ENCODE peak calls at places on chromosomes 12 and 14, in four cellular contexts. One of them, this sample, is unnamed. For H3K9me3, the result is how much of the 10 kb centered on the place peaks cover.

GRCh38 chr12:101407054-101407437 is 526 bp downstream of the ARL1 start:
- DNase-seq in left lung: no peak
- DNase-seq in CD4-positive, alpha-beta T cell: no peak
- DNase-seq in gastrocnemius medialis: peak
- DNase-seq in this sample: peak

GRCh38 chr14:63544641-63545234 is 1.6 kb upstream of the PPP2R5E start:
- DNase-seq in gastrocnemius medialis: no peak
- DNase-seq in CD4-positive, alpha-beta T cell: no peak
- DNase-seq in left lung: no peak
- DNase-seq in this sample: no peak

GRCh38 chr12:113162102-113163029 is 12.8 kb downstream of the CFAP73 start:
- DNase-seq in CD4-positive, alpha-beta T cell: no peak
- DNase-seq in gastrocnemius medialis: no peak
- DNase-seq in left lung: no peak
- DNase-seq in this sample: no peak

GRCh38 chr12:452667-453210 is 7.0 kb upstream of the B4GALNT3 start:
- DNase-seq in CD4-positive, alpha-beta T cell: peak
- DNase-seq in left lung: peak
- DNase-seq in gastrocnemius medialis: no peak
- DNase-seq in this sample: no peak

GRCh38 chr12:74626397-74626796 is 88.8 kb downstream of the ATXN7L3B start:
- DNase-seq in CD4-positive, alpha-beta T cell: no peak
- DNase-seq in left lung: no peak
- DNase-seq in gastrocnemius medialis: no peak
- DNase-seq in this sample: no peak

GRCh38 chr12:41096797-41097196 is 91.3 kb upstream of the PDZRN4 start:
- DNase-seq in gastrocnemius medialis: no peak
- DNase-seq in CD4-positive, alpha-beta T cell: no peak
- DNase-seq in left lung: no peak
- DNase-seq in this sample: no peak

GRCh38 chr12:104285740-104286537 is 17.6 kb upstream of the EID3 start:
- DNase-seq in gastrocnemius medialis: no peak
- DNase-seq in left lung: no peak
- DNase-seq in CD4-positive, alpha-beta T cell: no peak
- DNase-seq in this sample: peak

GRCh38 chr12:575129-575502 is 88.1 kb downstream of the NINJ2 start:
- DNase-seq in gastrocnemius medialis: no peak
- DNase-seq in CD4-positive, alpha-beta T cell: no peak
- DNase-seq in left lung: no peak
- DNase-seq in this sample: peak

GRCh38 chr12:104756901-104757300 is 201.2 kb downstream of the SLC41A2 start:
- DNase-seq in left lung: no peak
- DNase-seq in gastrocnemius medialis: no peak
- DNase-seq in CD4-positive, alpha-beta T cell: no peak
- DNase-seq in this sample: no peak

GRCh38 chr12:12899530-12900380 is 8.4 kb downstream of the GPRC5A start:
- DNase-seq in left lung: no peak
- DNase-seq in gastrocnemius medialis: peak
- DNase-seq in CD4-positive, alpha-beta T cell: no peak
- DNase-seq in this sample: no peak

GRCh38 chr14:30519961-30520360 is 39.0 kb upstream of the G2E3 start:
- DNase-seq in gastrocnemius medialis: no peak
- DNase-seq in left lung: no peak
- DNase-seq in CD4-positive, alpha-beta T cell: no peak
- DNase-seq in this sample: no peak

GRCh38 chr14:61538464-61539022 is 156.8 kb upstream of the HIF1A start:
- DNase-seq in gastrocnemius medialis: no peak
- DNase-seq in left lung: no peak
- DNase-seq in CD4-positive, alpha-beta T cell: no peak
- DNase-seq in this sample: no peak
- H3K27ac ChIP-seq in gastrocnemius medialis: peak
- H3K27ac ChIP-seq in left lung: peak
- H3K27ac ChIP-seq in CD4-positive, alpha-beta T cell: no peak
- H3K27ac ChIP-seq in this sample: peak

DNA sequence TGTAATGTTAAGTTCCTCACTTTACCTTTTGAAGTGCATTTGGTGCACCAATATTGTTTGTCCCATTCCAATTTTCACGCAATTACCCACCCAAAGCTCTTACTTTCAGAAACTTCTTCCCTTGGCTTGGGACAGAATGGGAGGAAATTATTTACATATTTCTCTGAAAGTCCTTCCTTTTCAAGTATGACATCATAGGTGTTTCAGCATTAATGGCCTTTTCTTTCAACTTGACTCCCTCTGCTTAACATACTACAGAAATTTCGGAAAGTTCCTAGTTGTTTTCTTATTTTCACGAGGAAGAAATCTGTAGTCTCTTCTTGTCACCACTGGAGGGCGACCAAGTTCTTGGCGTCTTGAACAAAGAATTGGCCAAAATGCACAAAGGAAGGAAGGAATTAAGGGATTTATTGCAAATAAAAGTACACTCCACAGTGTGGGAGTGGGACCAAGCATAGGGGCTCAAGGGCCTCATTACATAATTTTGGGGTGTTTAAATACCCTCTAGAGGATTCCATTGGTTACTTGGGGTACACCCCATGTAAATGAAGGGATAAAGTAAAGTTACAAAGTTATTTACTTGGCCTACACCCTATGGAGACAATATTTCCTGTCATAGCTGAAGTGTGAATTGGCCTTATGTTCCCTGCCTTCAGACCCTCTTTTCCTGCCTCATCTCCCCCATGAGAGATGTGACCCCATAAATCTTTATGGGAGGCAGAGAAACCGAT is 70.5 kb downstream of the RPL10L start:
- DNase-seq in gastrocnemius medialis: no peak
- DNase-seq in CD4-positive, alpha-beta T cell: no peak
- DNase-seq in left lung: no peak
- DNase-seq in this sample: no peak
- TF ChIP-seq CTCF in gastrocnemius medialis: no peak
- TF ChIP-seq CTCF in CD4-positive, alpha-beta T cell: no peak
- TF ChIP-seq CTCF in left lung: no peak
- TF ChIP-seq CTCF in this sample: peak

GRCh38 chr12:26492406-26492805 is 297.0 kb downstream of the SSPN start:
- DNase-seq in left lung: no peak
- DNase-seq in CD4-positive, alpha-beta T cell: no peak
- DNase-seq in gastrocnemius medialis: no peak
- DNase-seq in this sample: no peak
- H3K9me3 ChIP-seq in left lung: under half
- H3K9me3 ChIP-seq in CD4-positive, alpha-beta T cell: under half
- H3K9me3 ChIP-seq in gastrocnemius medialis: under half
- H3K9me3 ChIP-seq in this sample: under half

GRCh38 chr12:6961695-6962284 is 8.7 kb downstream of the PHB2 start:
- DNase-seq in gastrocnemius medialis: no peak
- DNase-seq in left lung: peak
- DNase-seq in CD4-positive, alpha-beta T cell: peak
- DNase-seq in this sample: peak
- H3K27ac ChIP-seq in gastrocnemius medialis: peak
- H3K27ac ChIP-seq in left lung: peak
- H3K27ac ChIP-seq in CD4-positive, alpha-beta T cell: peak
- H3K27ac ChIP-seq in this sample: peak

DNA sequence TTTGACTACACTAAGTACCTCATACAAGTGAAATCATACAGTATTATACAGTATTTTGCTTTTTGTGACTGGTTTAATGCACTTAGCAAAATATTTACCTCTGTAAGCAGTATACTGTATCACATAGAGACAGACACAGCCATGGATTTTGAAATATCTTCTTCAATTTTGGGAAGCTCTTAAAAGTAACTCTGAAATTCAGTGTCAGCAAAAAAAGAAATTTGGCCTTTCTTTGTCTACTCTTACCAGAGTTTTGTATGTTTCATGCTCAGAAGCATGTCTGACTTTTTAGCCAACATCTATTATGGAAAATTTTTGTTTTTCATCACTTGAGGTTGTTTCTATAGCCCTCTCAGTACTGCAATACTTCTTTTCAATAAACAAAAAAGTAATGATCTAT is 1102.2 kb downstream of the TRHDE start:
- DNase-seq in gastrocnemius medialis: no peak
- DNase-seq in CD4-positive, alpha-beta T cell: no peak
- DNase-seq in left lung: no peak
- DNase-seq in this sample: no peak
- TF ChIP-seq CTCF in gastrocnemius medialis: no peak
- TF ChIP-seq CTCF in CD4-positive, alpha-beta T cell: no peak
- TF ChIP-seq CTCF in left lung: no peak
- TF ChIP-seq CTCF in this sample: no peak

DNA sequence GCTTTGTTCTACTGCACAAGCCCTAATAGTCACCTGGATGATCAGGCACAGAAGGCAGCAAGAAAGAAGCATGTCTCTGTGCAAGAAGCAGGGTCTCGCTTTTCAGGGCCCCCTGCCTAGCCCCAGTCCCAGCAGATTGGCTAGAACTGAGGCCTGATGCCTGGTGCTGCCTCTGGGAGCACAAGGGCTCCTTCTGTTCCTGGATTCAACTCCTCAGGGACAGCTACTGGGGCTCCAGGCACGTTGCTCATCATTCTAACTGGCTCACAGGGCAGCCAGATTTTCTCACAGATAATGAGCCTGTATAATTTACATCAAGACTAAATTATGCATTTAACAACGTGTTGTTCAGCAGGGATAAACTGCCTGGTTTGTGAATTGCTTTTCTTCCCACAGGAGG is 106.5 kb upstream of the PLXNC1 start:
- DNase-seq in CD4-positive, alpha-beta T cell: no peak
- DNase-seq in left lung: no peak
- DNase-seq in gastrocnemius medialis: no peak
- DNase-seq in this sample: no peak
- H3K9me3 ChIP-seq in CD4-positive, alpha-beta T cell: under half
- H3K9me3 ChIP-seq in left lung: under half
- H3K9me3 ChIP-seq in gastrocnemius medialis: under half
- H3K9me3 ChIP-seq in this sample: under half

DNA sequence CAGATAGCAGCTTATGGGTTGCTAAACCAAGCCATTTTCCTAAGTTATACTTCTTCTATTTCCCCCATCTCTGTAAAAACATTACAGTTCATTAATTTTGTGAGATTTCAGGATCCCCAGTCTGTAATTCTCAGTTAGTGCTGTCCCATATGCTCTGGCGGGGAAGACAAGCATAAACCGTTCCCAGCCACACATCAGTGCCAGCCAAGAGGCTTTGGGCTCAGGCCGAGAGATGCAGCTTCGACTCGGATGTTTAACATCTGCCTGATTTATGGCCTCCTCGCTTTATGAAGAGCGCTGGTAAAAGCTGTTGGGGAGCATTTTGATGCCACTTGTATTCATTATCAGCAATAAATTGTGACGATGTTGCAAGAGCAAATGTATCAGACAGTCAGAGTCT is 349.1 kb upstream of the CCDC196 start:
- DNase-seq in left lung: no peak
- DNase-seq in CD4-positive, alpha-beta T cell: no peak
- DNase-seq in gastrocnemius medialis: no peak
- DNase-seq in this sample: no peak
- H3K27ac ChIP-seq in left lung: no peak
- H3K27ac ChIP-seq in CD4-positive, alpha-beta T cell: no peak
- H3K27ac ChIP-seq in gastrocnemius medialis: no peak
- H3K27ac ChIP-seq in this sample: no peak

DNA sequence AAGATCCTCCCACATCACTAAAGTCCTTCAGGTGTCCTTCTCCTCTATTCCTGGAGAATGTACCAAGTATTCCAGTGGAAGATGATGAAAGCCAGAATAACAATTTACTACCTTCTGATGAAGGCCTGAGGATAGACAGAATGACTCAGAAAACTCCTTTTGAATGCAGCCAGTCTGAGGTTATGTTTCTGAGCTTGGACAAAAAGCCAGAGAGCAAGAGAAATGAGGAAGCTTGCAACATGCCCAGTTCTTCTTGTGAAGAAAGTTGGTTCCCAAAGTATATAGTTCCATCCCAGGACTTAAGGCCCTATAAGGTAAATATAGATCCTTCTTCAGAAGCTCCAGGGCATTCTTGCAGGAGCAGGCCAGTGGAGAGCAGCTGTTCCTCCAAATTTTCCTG is 54.6 kb upstream of the HELB start:
- DNase-seq in left lung: no peak
- DNase-seq in gastrocnemius medialis: no peak
- DNase-seq in CD4-positive, alpha-beta T cell: no peak
- DNase-seq in this sample: no peak
- TF ChIP-seq CTCF in left lung: no peak
- TF ChIP-seq CTCF in gastrocnemius medialis: no peak
- TF ChIP-seq CTCF in CD4-positive, alpha-beta T cell: no peak
- TF ChIP-seq CTCF in this sample: no peak

GRCh38 chr12:34604631-34605509 is 582.6 kb downstream of the ALG10 start:
- DNase-seq in gastrocnemius medialis: no peak
- DNase-seq in left lung: peak
- DNase-seq in CD4-positive, alpha-beta T cell: no peak
- DNase-seq in this sample: peak
- H3K9me3 ChIP-seq in gastrocnemius medialis: under half
- H3K9me3 ChIP-seq in left lung: half or more
- H3K9me3 ChIP-seq in CD4-positive, alpha-beta T cell: half or more
- H3K9me3 ChIP-seq in this sample: under half

DNA sequence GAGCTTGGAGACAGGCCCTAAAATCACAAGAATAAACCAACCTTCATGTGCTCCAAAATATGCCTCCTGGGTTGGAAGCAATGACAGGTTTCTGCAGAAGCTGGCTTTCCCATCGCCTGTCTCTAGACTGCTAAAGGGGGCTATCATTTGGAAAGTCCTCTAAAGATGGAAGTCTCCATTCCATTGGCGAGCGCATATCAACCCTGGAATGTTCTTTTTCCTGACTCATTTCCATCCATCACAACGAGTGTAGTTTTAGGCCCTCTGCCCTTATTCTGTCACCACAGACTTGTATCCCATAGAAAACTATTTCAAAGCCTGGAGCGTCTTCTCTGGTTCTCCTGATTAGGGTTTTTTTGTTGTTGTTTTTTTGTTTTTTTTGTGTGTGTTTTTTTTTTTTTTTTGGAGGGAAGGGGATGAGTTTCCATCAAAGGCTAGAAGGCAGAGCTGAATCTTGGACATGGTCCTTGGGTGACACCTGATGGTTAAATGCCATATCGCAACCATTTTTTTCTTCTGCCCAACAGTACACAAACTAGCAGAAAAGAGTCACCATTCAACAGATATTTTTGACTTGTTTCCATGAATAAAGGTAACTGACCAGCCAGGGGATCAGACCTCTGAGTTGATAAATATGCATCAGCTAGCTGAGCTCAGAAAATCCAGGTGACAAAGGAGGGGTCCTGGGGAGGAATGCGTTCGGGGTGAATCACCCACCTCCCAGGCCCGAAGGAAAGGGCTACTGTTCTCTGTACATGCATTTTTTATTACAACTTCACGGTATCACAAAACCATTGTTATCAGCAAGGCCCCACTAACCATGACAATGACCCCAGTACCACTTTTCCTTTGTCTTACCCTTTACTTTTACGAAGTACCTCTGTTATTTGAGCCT is 40.5 kb downstream of the KCNA5 start:
- DNase-seq in CD4-positive, alpha-beta T cell: no peak
- DNase-seq in gastrocnemius medialis: no peak
- DNase-seq in left lung: no peak
- DNase-seq in this sample: no peak
- H3K27ac ChIP-seq in CD4-positive, alpha-beta T cell: no peak
- H3K27ac ChIP-seq in gastrocnemius medialis: no peak
- H3K27ac ChIP-seq in left lung: no peak
- H3K27ac ChIP-seq in this sample: no peak

This sample was measured in lower lobe of right lung.